ENCODE peak calls at places on chromosomes 11 and 22, in seven cellular contexts. W is CD4-positive, alpha-beta memory T cell; U is occipital lobe; Q is kidney tubule cell; T is neural crest cell; J is lower lobe of right lung; B is naive thymus-derived CD8-positive, alpha-beta T cell. R is an unnamed sample.

GRCh38 chr11:61254403-61255025 is 13.5 kb downstream of the PGA5 start:
- DNase-seq in W (peak), U (no peak), Q (peak), T (peak), J (peak), B (peak), R (peak)

GRCh38 chr22:22901578-22902218 is 14.1 kb downstream of the IGLL5 start:
- DNase-seq in W (no peak), U (no peak), Q (no peak), T (no peak), J (peak), B (no peak), R (peak)

GRCh38 chr11:26243426-26243825 is 88.5 kb upstream of the ANO3 start:
- DNase-seq in W (no peak), U (no peak), Q (no peak), T (no peak), J (no peak), B (no peak), R (no peak)

GRCh38 chr11:70820712-70821111 is 422.4 kb downstream of the CTTN start:
- DNase-seq in W (no peak), U (no peak), Q (no peak), T (no peak), J (no peak), B (no peak), R (no peak)

GRCh38 chr11:33743291-33743690 is 7.1 kb upstream of the CD59 start:
- DNase-seq in W (no peak), U (no peak), Q (no peak), T (no peak), J (no peak), B (no peak), R (no peak)

GRCh38 chr22:31870890-31871289 is 73.4 kb upstream of the YWHAH start:
- DNase-seq in W (no peak), U (no peak), Q (no peak), T (no peak), J (no peak), B (no peak), R (peak)

GRCh38 chr11:79440451-79441158 is at the start of gene TENM4:
- DNase-seq in W (no peak), U (peak), Q (peak), T (peak), J (peak), B (no peak), R (peak)

GRCh38 chr22:19871023-19871844 is 16.6 kb upstream of the GNB1L start:
- DNase-seq in W (no peak), U (no peak), Q (no peak), T (no peak), J (peak), B (no peak), R (peak)

GRCh38 chr11:79939111-79939510 is 498.3 kb upstream of the TENM4 start:
- DNase-seq in W (no peak), U (no peak), Q (no peak), T (no peak), J (no peak), B (no peak), R (no peak)

GRCh38 chr22:33379836-33380235 is 321.7 kb upstream of the SYN3 start:
- DNase-seq in W (no peak), U (no peak), Q (no peak), T (no peak), J (no peak), B (no peak), R (no peak)

GRCh38 chr11:4092031-4092430 is 2.6 kb upstream of the RRM1 start:
- DNase-seq in W (peak), U (no peak), Q (no peak), T (no peak), J (no peak), B (no peak), R (peak)

GRCh38 chr22:29842172-29842571 is 4.1 kb upstream of the ASCC2 start:
- DNase-seq in W (no peak), U (no peak), Q (no peak), T (no peak), J (no peak), B (no peak), R (no peak)

GRCh38 chr22:31960767-31961166 is 16.4 kb downstream of the YWHAH start:
- DNase-seq in W (no peak), U (no peak), Q (no peak), T (no peak), J (no peak), B (no peak), R (no peak)

GRCh38 chr11:47175746-47176327 is 842 bp downstream of the ARFGAP2 start:
- DNase-seq in W (no peak), U (no peak), Q (peak), T (no peak), J (no peak), B (no peak), R (peak)

GRCh38 chr11:14905104-14906033 is 13.3 kb upstream of the CYP2R1 start:
- DNase-seq in W (peak), U (no peak), Q (peak), T (no peak), J (peak), B (peak), R (peak)

GRCh38 chr11:113796663-113797259 is 17.2 kb downstream of the CLDN25 start:
- DNase-seq in W (peak), U (no peak), Q (peak), T (peak), J (no peak), B (no peak), R (peak)

GRCh38 chr11:102573851-102574250 is 43.3 kb upstream of the MMP7 start:
- DNase-seq in W (no peak), U (no peak), Q (peak), T (no peak), J (no peak), B (no peak), R (no peak)

GRCh38 chr11:839280-839623 is 3.1 kb downstream of the POLR2L start:
- DNase-seq in W (no peak), U (no peak), Q (no peak), T (no peak), J (no peak), B (no peak), R (no peak)

GRCh38 chr11:27912916-27913315 is 195.0 kb downstream of the KIF18A start:
- DNase-seq in W (no peak), U (no peak), Q (peak), T (no peak), J (no peak), B (no peak), R (no peak)

GRCh38 chr22:19937616-19938473 is 3.7 kb upstream of the COMT start:
- DNase-seq in W (no peak), U (no peak), Q (no peak), T (no peak), J (peak), B (no peak), R (no peak)

GRCh38 chr22:45996241-45997076 is 19.5 kb upstream of the WNT7B start:
- DNase-seq in W (no peak), U (no peak), Q (peak), T (no peak), J (peak), B (no peak), R (peak)

GRCh38 chr11:110856993-110857812 is 145.0 kb upstream of the ARHGAP20 start:
- DNase-seq in W (no peak), U (no peak), Q (no peak), T (no peak), J (no peak), B (no peak), R (peak)

GRCh38 chr11:60130496-60130895 is 42.0 kb downstream of the MS4A2 start:
- DNase-seq in W (peak), U (no peak), Q (peak), T (peak), J (no peak), B (no peak), R (no peak)

GRCh38 chr11:8321876-8322275 is 58.2 kb upstream of the LMO1 start:
- DNase-seq in W (no peak), U (no peak), Q (no peak), T (no peak), J (no peak), B (no peak), R (no peak)

GRCh38 chr11:75174348-75174747 is 23.4 kb downstream of the SLCO2B1 start:
- DNase-seq in W (no peak), U (no peak), Q (no peak), T (no peak), J (no peak), B (no peak), R (no peak)

GRCh38 chr11:2933376-2934056 is 4.3 kb upstream of the PHLDA2 start:
- DNase-seq in W (peak), U (no peak), Q (peak), T (no peak), J (peak), B (no peak), R (peak)

GRCh38 chr22:44595841-44596341 is 97.9 kb upstream of the RTL6 start:
- DNase-seq in W (no peak), U (no peak), Q (peak), T (no peak), J (no peak), B (no peak), R (no peak)

GRCh38 chr11:71977743-71978418 is 20.8 kb upstream of the IL18BP start:
- DNase-seq in W (peak), U (peak), Q (peak), T (peak), J (no peak), B (no peak), R (no peak)

GRCh38 chr11:130136107-130136506 is 23.5 kb upstream of the ST14 start:
- DNase-seq in W (no peak), U (no peak), Q (no peak), T (no peak), J (no peak), B (no peak), R (no peak)

GRCh38 chr22:28345304-28345703 is 334.3 kb downstream of the TTC28 start:
- DNase-seq in W (no peak), U (no peak), Q (no peak), T (no peak), J (no peak), B (no peak), R (no peak)

GRCh38 chr11:44659641-44660040 is 67.1 kb upstream of the TSPAN18 start:
- DNase-seq in W (no peak), U (no peak), Q (no peak), T (no peak), J (no peak), B (no peak), R (no peak)

GRCh38 chr11:19018901-19019300 is 41.6 kb downstream of the MRGPRX2 start:
- DNase-seq in W (no peak), U (no peak), Q (peak), T (peak), J (no peak), B (no peak), R (no peak)